ENCODE peak calls at places on chromosomes 2 and 18, in nine cellular contexts. U, I, S, F, R, D, N, E and M are unnamed samples.

GRCh38 chr2:240347373-240347940 is 88.0 kb upstream of the GPC1 start:
- DNase-seq in D (no peak), F (no peak), R (no peak), I (no peak), E (no peak), U (no peak), S (no peak), N (no peak), M (no peak)

GRCh38 chr2:174692256-174692830 is 71.9 kb downstream of the CHRNA1 start:
- DNase-seq in R (no peak), F (peak; percentile 48), U (no peak), I (no peak), D (no peak), N (no peak), S (no peak), E (no peak), M (no peak)

GRCh38 chr18:11820697-11821096 is 30.5 kb upstream of the CHMP1B start:
- DNase-seq in N (no peak), E (no peak), R (no peak), S (no peak), I (no peak), D (no peak), F (no peak), U (no peak), M (no peak)

GRCh38 chr2:225543626-225544025 is 144.1 kb downstream of the NYAP2 start:
- DNase-seq in I (no peak), D (no peak), F (no peak), S (no peak), R (no peak), E (no peak), N (no peak), U (no peak), M (no peak)

GRCh38 chr2:209191139-209191538 is 232.7 kb upstream of the MAP2 start:
- DNase-seq in F (no peak), D (no peak), E (no peak), N (no peak), I (no peak), R (no peak), U (no peak), S (no peak), M (no peak)

GRCh38 chr18:78595924-78596573 is 383.6 kb upstream of the SALL3 start:
- DNase-seq in D (no peak), U (no peak), I (no peak), S (no peak), N (no peak), R (no peak), E (no peak), F (no peak), M (no peak)

GRCh38 chr2:26542194-26542455 is 64.2 kb upstream of the OTOF start:
- DNase-seq in N (no peak), D (no peak), U (no peak), R (no peak), S (no peak), F (no peak), I (no peak), E (no peak), M (no peak)

GRCh38 chr2:161117506-161117905 is 42.7 kb upstream of the TANK start:
- DNase-seq in R (no peak), I (no peak), U (no peak), F (no peak), N (no peak), S (no peak), D (no peak), E (no peak), M (no peak)

GRCh38 chr2:226078656-226079055 is 679.1 kb downstream of the NYAP2 start:
- DNase-seq in F (no peak), R (no peak), N (no peak), S (no peak), D (no peak), I (no peak), U (no peak), E (no peak), M (no peak)

GRCh38 chr2:128557841-128558241 is 239.2 kb upstream of the HS6ST1 start:
- DNase-seq in N (no peak), R (no peak), D (no peak), F (peak; percentile 3), S (no peak), U (peak; percentile 50), I (peak; percentile 68), E (no peak), M (peak; percentile 21)

GRCh38 chr2:128978155-128978707 is 659.6 kb upstream of the HS6ST1 start:
- DNase-seq in D (no peak), E (no peak), N (no peak), F (no peak), U (no peak), S (no peak), R (no peak), I (no peak), M (no peak)

GRCh38 chr2:17616405-17616804 is 75.9 kb downstream of the VSNL1 start:
- DNase-seq in D (no peak), U (no peak), S (no peak), R (no peak), E (no peak), F (no peak), I (no peak), N (no peak), M (no peak)

GRCh38 chr2:95799490-95799889 is 192.1 kb downstream of the ANKRD36C start:
- DNase-seq in E (no peak), I (no peak), R (no peak), N (no peak), S (peak; percentile 50), D (no peak), U (no peak), F (no peak), M (no peak)

GRCh38 chr2:179811042-179811441 is 50.4 kb downstream of the ZNF385B start:
- DNase-seq in S (no peak), F (no peak), E (no peak), N (no peak), R (no peak), U (no peak), D (no peak), I (no peak), M (no peak)

GRCh38 chr18:6729247-6730091 is at the start of gene ARHGAP28:
- DNase-seq in U (peak; percentile 77), R (peak; percentile 77), N (peak; percentile 93), S (peak; percentile 88), D (peak; percentile 86), F (peak; percentile 47), I (peak; percentile 91), E (peak; percentile 82), M (peak; percentile 78)

GRCh38 chr2:163604941-163605555 is 130.8 kb downstream of the FIGN start:
- DNase-seq in D (no peak), E (no peak), N (no peak), R (no peak), I (peak; percentile 83), F (peak; percentile 57), U (no peak), S (no peak), M (no peak)

GRCh38 chr2:235945608-235946140 is 222.5 kb downstream of the GBX2 start:
- DNase-seq in F (no peak), U (no peak), E (peak; percentile 14), R (no peak), D (no peak), N (no peak), I (no peak), S (peak; percentile 33), M (no peak)

DNA sequence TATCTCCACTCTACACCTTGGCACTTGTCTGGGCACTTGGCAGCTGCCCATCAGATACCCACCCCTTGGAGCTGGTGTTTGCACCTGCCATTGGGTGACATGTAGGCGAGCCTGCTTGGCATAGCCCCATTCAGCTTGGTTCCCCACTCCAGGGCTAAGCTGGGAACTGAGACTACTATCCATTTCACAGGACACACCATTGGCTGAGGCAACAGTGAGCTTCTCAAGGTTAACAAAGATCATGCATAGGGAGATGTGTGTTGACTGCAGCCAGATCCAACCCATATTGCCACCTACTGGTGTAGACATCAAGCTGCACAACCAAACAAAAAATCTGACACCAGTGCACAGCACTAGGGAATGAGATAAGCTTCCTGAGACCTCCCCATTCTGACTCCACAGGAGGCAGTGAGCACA is 1389.8 kb upstream of the TMEFF2 start:
- DNase-seq in F (no peak), N (no peak), E (no peak), U (no peak), R (no peak), I (peak; percentile 71), S (no peak), D (no peak), M (no peak)
- TF ChIP-seq CTCF in F (no peak), N (no peak), E (no peak), U (no peak), R (no peak), I (peak; percentile 69), S (peak; percentile 30), D (no peak), M (no peak)

DNA sequence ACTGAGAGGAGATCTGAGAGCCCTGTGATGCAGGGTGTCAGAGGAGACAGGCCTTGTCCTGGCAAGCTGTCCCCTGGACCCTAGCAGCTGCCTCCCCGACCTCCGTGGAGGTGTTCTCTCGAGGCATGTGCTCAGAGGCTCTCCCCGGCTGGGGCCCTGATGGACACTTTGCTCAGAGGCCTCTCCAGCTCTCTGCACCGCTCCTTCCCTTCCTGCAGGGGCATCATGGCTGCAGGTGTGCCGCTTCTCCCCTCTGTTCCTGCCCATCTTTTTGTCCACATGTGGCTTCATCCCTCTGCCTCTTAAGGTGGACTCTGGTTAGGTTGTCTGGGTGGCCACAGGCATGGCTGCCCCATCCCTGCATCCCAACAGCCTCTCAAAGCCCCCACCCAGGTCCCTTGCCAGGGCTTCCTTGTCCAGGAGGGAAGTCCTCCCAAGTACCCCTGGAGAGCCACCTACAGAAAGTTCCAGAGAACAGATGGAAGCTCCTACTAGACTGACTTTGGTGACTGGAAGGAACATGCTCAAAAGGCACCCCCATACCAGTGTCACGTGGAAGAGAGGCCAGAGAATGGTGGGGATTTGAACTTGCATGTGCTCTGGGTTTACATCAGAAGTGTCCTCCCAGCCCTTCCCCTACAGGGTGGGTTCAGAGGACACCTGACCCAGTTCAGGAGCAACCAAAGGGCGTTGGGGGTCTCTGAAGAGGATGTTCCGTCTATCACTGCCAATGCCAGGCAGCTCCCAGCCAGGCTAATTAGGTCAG is 120.4 kb downstream of the KLHL29 start:
- DNase-seq in S (no peak), F (no peak), D (no peak), U (no peak), E (no peak), N (no peak), I (no peak), R (no peak), M (no peak)
- TF ChIP-seq CTCF in S (no peak), F (peak; percentile 34), D (no peak), U (no peak), E (no peak), N (no peak), I (no peak), R (no peak), M (no peak)

DNA sequence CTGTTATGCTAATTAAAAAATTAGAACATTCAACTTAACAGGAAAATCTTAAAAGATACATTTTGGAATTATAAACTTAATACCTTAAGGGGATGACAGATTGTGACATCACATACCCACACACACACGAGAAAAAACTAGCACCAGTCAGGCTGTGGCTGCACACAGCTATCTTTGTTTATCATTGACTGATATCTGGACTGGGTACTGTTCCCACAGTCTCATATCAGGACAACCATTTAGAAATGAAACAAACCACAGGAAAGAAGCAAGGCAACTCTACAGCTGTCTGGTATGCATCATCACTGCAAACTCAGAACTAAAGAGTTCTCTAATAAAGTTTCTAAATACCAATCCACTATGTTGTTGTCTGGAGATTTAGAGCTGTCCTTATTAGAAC is 210.9 kb upstream of the SMAD7 start:
- DNase-seq in R (no peak), E (no peak), D (no peak), N (no peak), I (peak; percentile 83), S (no peak), F (peak; percentile 64), U (no peak), M (no peak)
- TF ChIP-seq CTCF in R (no peak), E (no peak), D (no peak), N (no peak), I (no peak), S (no peak), F (no peak), U (no peak), M (no peak)

GRCh38 chr2:200618590-200619021 is 32.8 kb downstream of the AOX1 start:
- DNase-seq in D (no peak), I (peak; percentile 91), R (no peak), F (no peak), S (no peak), U (no peak), E (no peak), N (no peak), M (no peak)
- TF ChIP-seq CTCF in D (no peak), I (peak; percentile 69), R (no peak), F (peak; percentile 36), S (no peak), U (peak; percentile 36), E (no peak), N (no peak), M (no peak)